ENCODE peak calls at places on chromosomes 4 and X, in seven cellular contexts. One of them, this sample, is unnamed. For H3K36me3, the result is how much of the 10 kb centered on the place peaks cover.

GRCh38 chrX:149682031-149682430 is 29.8 kb upstream of the MAGEA11 start:
- DNase-seq in tibial artery: no peak
- DNase-seq in aorta: no peak
- DNase-seq in right atrium auricular region: no peak
- DNase-seq in PC-3: no peak
- DNase-seq in CD8-positive, alpha-beta memory T cell: no peak
- DNase-seq in lower lobe of right lung: no peak
- DNase-seq in this sample: no peak

GRCh38 chr4:22824091-22824490 is 131.4 kb downstream of the GBA3 start:
- DNase-seq in CD8-positive, alpha-beta memory T cell: no peak
- DNase-seq in right atrium auricular region: no peak
- DNase-seq in tibial artery: no peak
- DNase-seq in aorta: no peak
- DNase-seq in PC-3: peak
- DNase-seq in lower lobe of right lung: no peak
- DNase-seq in this sample: no peak

GRCh38 chr4:22099896-22100295 is 151.3 kb upstream of the KCNIP4 start:
- DNase-seq in lower lobe of right lung: no peak
- DNase-seq in right atrium auricular region: no peak
- DNase-seq in aorta: no peak
- DNase-seq in PC-3: no peak
- DNase-seq in tibial artery: no peak
- DNase-seq in CD8-positive, alpha-beta memory T cell: no peak
- DNase-seq in this sample: no peak

GRCh38 chrX:71910526-71911022 is at the start of gene NHSL2:
- DNase-seq in right atrium auricular region: no peak
- DNase-seq in lower lobe of right lung: peak
- DNase-seq in tibial artery: peak
- DNase-seq in PC-3: no peak
- DNase-seq in aorta: peak
- DNase-seq in CD8-positive, alpha-beta memory T cell: no peak
- DNase-seq in this sample: peak

GRCh38 chrX:102765794-102766193 is 45.3 kb downstream of the GPRASP3 start:
- DNase-seq in right atrium auricular region: no peak
- DNase-seq in CD8-positive, alpha-beta memory T cell: no peak
- DNase-seq in tibial artery: no peak
- DNase-seq in lower lobe of right lung: no peak
- DNase-seq in PC-3: peak
- DNase-seq in aorta: no peak
- DNase-seq in this sample: no peak

GRCh38 chr4:176563591-176563990 is 229.1 kb downstream of the VEGFC start:
- DNase-seq in aorta: no peak
- DNase-seq in CD8-positive, alpha-beta memory T cell: no peak
- DNase-seq in lower lobe of right lung: no peak
- DNase-seq in tibial artery: no peak
- DNase-seq in right atrium auricular region: no peak
- DNase-seq in PC-3: peak
- DNase-seq in this sample: no peak

GRCh38 chrX:11148401-11148800 is 37.3 kb downstream of the HCCS start:
- DNase-seq in aorta: no peak
- DNase-seq in lower lobe of right lung: no peak
- DNase-seq in right atrium auricular region: no peak
- DNase-seq in PC-3: no peak
- DNase-seq in CD8-positive, alpha-beta memory T cell: no peak
- DNase-seq in tibial artery: no peak
- DNase-seq in this sample: no peak

GRCh38 chrX:150546711-150547153 is 21.7 kb upstream of the MTM1 start:
- DNase-seq in CD8-positive, alpha-beta memory T cell: peak
- DNase-seq in PC-3: no peak
- DNase-seq in lower lobe of right lung: no peak
- DNase-seq in aorta: no peak
- DNase-seq in tibial artery: peak
- DNase-seq in right atrium auricular region: no peak
- DNase-seq in this sample: no peak

GRCh38 chr4:126790633-126791032 is 842.1 kb upstream of the INTU start:
- DNase-seq in aorta: no peak
- DNase-seq in tibial artery: no peak
- DNase-seq in CD8-positive, alpha-beta memory T cell: no peak
- DNase-seq in lower lobe of right lung: no peak
- DNase-seq in PC-3: no peak
- DNase-seq in right atrium auricular region: no peak
- DNase-seq in this sample: no peak

GRCh38 chrX:12977761-12978204 is 2.9 kb downstream of the TMSB4X start:
- DNase-seq in tibial artery: no peak
- DNase-seq in right atrium auricular region: no peak
- DNase-seq in PC-3: no peak
- DNase-seq in CD8-positive, alpha-beta memory T cell: no peak
- DNase-seq in lower lobe of right lung: no peak
- DNase-seq in aorta: no peak
- DNase-seq in this sample: no peak

GRCh38 chr4:146179784-146180405 is 4.4 kb downstream of the LSM6 start:
- DNase-seq in aorta: no peak
- DNase-seq in CD8-positive, alpha-beta memory T cell: no peak
- DNase-seq in tibial artery: no peak
- DNase-seq in lower lobe of right lung: no peak
- DNase-seq in PC-3: no peak
- DNase-seq in right atrium auricular region: no peak
- DNase-seq in this sample: no peak
- H3K36me3 ChIP-seq in aorta: under half
- H3K36me3 ChIP-seq in CD8-positive, alpha-beta memory T cell: under half
- H3K36me3 ChIP-seq in tibial artery: under half
- H3K36me3 ChIP-seq in lower lobe of right lung: under half
- H3K36me3 ChIP-seq in PC-3: under half
- H3K36me3 ChIP-seq in right atrium auricular region: under half
- H3K36me3 ChIP-seq in this sample: under half

GRCh38 chr4:87118421-87118820 is 102.0 kb downstream of the KLHL8 start:
- DNase-seq in right atrium auricular region: no peak
- DNase-seq in CD8-positive, alpha-beta memory T cell: no peak
- DNase-seq in aorta: no peak
- DNase-seq in tibial artery: no peak
- DNase-seq in lower lobe of right lung: no peak
- DNase-seq in PC-3: no peak
- DNase-seq in this sample: no peak

GRCh38 chr4:87121332-87122065 is 98.9 kb downstream of the KLHL8 start:
- DNase-seq in aorta: no peak
- DNase-seq in lower lobe of right lung: no peak
- DNase-seq in CD8-positive, alpha-beta memory T cell: no peak
- DNase-seq in tibial artery: no peak
- DNase-seq in right atrium auricular region: no peak
- DNase-seq in PC-3: no peak
- DNase-seq in this sample: no peak

GRCh38 chr4:87118826-87119225 is 101.6 kb downstream of the KLHL8 start:
- DNase-seq in PC-3: no peak
- DNase-seq in aorta: no peak
- DNase-seq in right atrium auricular region: no peak
- DNase-seq in CD8-positive, alpha-beta memory T cell: no peak
- DNase-seq in lower lobe of right lung: no peak
- DNase-seq in tibial artery: no peak
- DNase-seq in this sample: no peak

GRCh38 chr4:87120411-87121162 is 99.8 kb downstream of the KLHL8 start:
- DNase-seq in lower lobe of right lung: no peak
- DNase-seq in CD8-positive, alpha-beta memory T cell: no peak
- DNase-seq in PC-3: peak
- DNase-seq in right atrium auricular region: no peak
- DNase-seq in aorta: peak
- DNase-seq in tibial artery: peak
- DNase-seq in this sample: peak

GRCh38 chr4:87119965-87120364 is 100.5 kb downstream of the KLHL8 start:
- DNase-seq in lower lobe of right lung: no peak
- DNase-seq in PC-3: no peak
- DNase-seq in tibial artery: no peak
- DNase-seq in CD8-positive, alpha-beta memory T cell: no peak
- DNase-seq in right atrium auricular region: no peak
- DNase-seq in aorta: no peak
- DNase-seq in this sample: no peak
- H3K4me3 ChIP-seq in lower lobe of right lung: no peak
- H3K4me3 ChIP-seq in PC-3: no peak
- H3K4me3 ChIP-seq in tibial artery: peak
- H3K4me3 ChIP-seq in CD8-positive, alpha-beta memory T cell: no peak
- H3K4me3 ChIP-seq in right atrium auricular region: peak
- H3K4me3 ChIP-seq in aorta: peak
- H3K4me3 ChIP-seq in this sample: peak

GRCh38 chr4:31094474-31094873 is 374.3 kb downstream of the PCDH7 start:
- DNase-seq in tibial artery: no peak
- DNase-seq in aorta: no peak
- DNase-seq in CD8-positive, alpha-beta memory T cell: no peak
- DNase-seq in right atrium auricular region: no peak
- DNase-seq in PC-3: no peak
- DNase-seq in lower lobe of right lung: no peak
- DNase-seq in this sample: no peak
- H3K36me3 ChIP-seq in tibial artery: under half
- H3K36me3 ChIP-seq in aorta: under half
- H3K36me3 ChIP-seq in CD8-positive, alpha-beta memory T cell: under half
- H3K36me3 ChIP-seq in right atrium auricular region: under half
- H3K36me3 ChIP-seq in PC-3: under half
- H3K36me3 ChIP-seq in lower lobe of right lung: under half
- H3K36me3 ChIP-seq in this sample: under half

DNA sequence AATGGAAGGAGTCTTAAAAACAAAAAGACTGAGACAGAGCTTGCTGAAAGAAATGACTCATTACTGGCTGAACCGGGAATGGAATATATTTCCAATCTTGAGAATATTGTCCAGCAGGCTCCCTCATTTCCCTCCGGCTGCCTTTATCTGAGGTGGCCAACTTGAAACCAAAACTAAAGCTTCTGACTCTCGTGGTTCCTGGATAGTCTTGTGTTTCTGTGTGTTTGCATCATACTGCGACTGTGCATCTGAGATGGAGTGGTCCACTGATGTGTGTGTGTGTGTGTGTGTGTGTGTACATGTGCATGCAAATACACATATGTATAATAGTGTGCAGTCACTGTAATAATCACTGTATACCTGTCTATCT is 145.6 kb upstream of the SCML1 start:
- DNase-seq in CD8-positive, alpha-beta memory T cell: no peak
- DNase-seq in lower lobe of right lung: no peak
- DNase-seq in aorta: no peak
- DNase-seq in tibial artery: peak
- DNase-seq in PC-3: peak
- DNase-seq in right atrium auricular region: no peak
- DNase-seq in this sample: no peak
- H3K4me3 ChIP-seq in CD8-positive, alpha-beta memory T cell: no peak
- H3K4me3 ChIP-seq in lower lobe of right lung: no peak
- H3K4me3 ChIP-seq in aorta: peak
- H3K4me3 ChIP-seq in tibial artery: peak
- H3K4me3 ChIP-seq in PC-3: peak
- H3K4me3 ChIP-seq in right atrium auricular region: no peak
- H3K4me3 ChIP-seq in this sample: no peak

GRCh38 chrX:134454506-134454905 is 5.5 kb upstream of the HPRT1 start:
- DNase-seq in right atrium auricular region: no peak
- DNase-seq in tibial artery: no peak
- DNase-seq in aorta: no peak
- DNase-seq in lower lobe of right lung: no peak
- DNase-seq in CD8-positive, alpha-beta memory T cell: no peak
- DNase-seq in PC-3: no peak
- DNase-seq in this sample: no peak

GRCh38 chrX:134457708-134458107 is 2.3 kb upstream of the HPRT1 start:
- DNase-seq in tibial artery: no peak
- DNase-seq in PC-3: no peak
- DNase-seq in CD8-positive, alpha-beta memory T cell: no peak
- DNase-seq in right atrium auricular region: no peak
- DNase-seq in aorta: no peak
- DNase-seq in lower lobe of right lung: no peak
- DNase-seq in this sample: no peak

GRCh38 chrX:134453631-134454030 is 6.3 kb upstream of the HPRT1 start:
- DNase-seq in PC-3: no peak
- DNase-seq in tibial artery: no peak
- DNase-seq in aorta: no peak
- DNase-seq in CD8-positive, alpha-beta memory T cell: no peak
- DNase-seq in right atrium auricular region: no peak
- DNase-seq in lower lobe of right lung: no peak
- DNase-seq in this sample: no peak

GRCh38 chrX:134452591-134452990 is 7.4 kb upstream of the HPRT1 start:
- DNase-seq in lower lobe of right lung: no peak
- DNase-seq in CD8-positive, alpha-beta memory T cell: no peak
- DNase-seq in aorta: no peak
- DNase-seq in PC-3: no peak
- DNase-seq in right atrium auricular region: no peak
- DNase-seq in tibial artery: no peak
- DNase-seq in this sample: no peak
- H3K36me3 ChIP-seq in lower lobe of right lung: under half
- H3K36me3 ChIP-seq in CD8-positive, alpha-beta memory T cell: under half
- H3K36me3 ChIP-seq in aorta: under half
- H3K36me3 ChIP-seq in PC-3: under half
- H3K36me3 ChIP-seq in right atrium auricular region: under half
- H3K36me3 ChIP-seq in tibial artery: under half
- H3K36me3 ChIP-seq in this sample: under half